ENCODE peak calls at places on chromosomes 11 and 22, in eight cellular contexts. Y is GM23338, E is cardiac fibroblast, G is lung, K is GM12865, C is AG04450, Z is PC-3, J is BE2C. X is an unnamed sample.

GRCh38 chr11:72123117-72123653 is 10.7 kb upstream of the ANAPC15 start:
- DNase-seq in Y (no peak), G (no peak), K (no peak), C (no peak), J (no peak), Z (no peak), E (no peak), X (no peak)

GRCh38 chr11:19367051-19367709 is 126.4 kb upstream of the E2F8 start:
- DNase-seq in Z (peak; percentile 37), Y (no peak), C (no peak), G (no peak), J (no peak), E (peak; percentile 53), K (no peak), X (no peak)

GRCh38 chr22:35617137-35617755 is at the start of gene MB:
- DNase-seq in G (no peak), E (no peak), Y (no peak), K (no peak), C (no peak), J (no peak), Z (no peak), X (no peak)

GRCh38 chr11:132874638-132875037 is 657.7 kb downstream of the OPCML start:
- DNase-seq in Y (no peak), C (peak; percentile 90), Z (peak; percentile 38), J (no peak), K (no peak), G (no peak), E (no peak), X (no peak)

GRCh38 chr11:3604169-3604568 is 37.6 kb downstream of the ART5 start:
- DNase-seq in G (no peak), C (no peak), Y (no peak), Z (no peak), E (no peak), J (no peak), K (no peak), X (no peak)

GRCh38 chr11:85854557-85855340 is 434 bp upstream of the CCDC83 start:
- DNase-seq in Z (peak; percentile 99), E (peak; percentile 95), C (peak; percentile 77), K (peak; percentile 96), J (peak; percentile 93), G (peak; percentile 90), Y (peak; percentile 97), X (peak; percentile 97)

GRCh38 chr11:279040-279965 is 1.1 kb downstream of the NLRP6 start:
- DNase-seq in J (no peak), E (no peak), Y (no peak), K (no peak), G (no peak), C (no peak), Z (no peak), X (no peak)

GRCh38 chr11:68808787-68809186 is 32.9 kb downstream of the CPT1A start:
- DNase-seq in K (no peak), E (no peak), G (no peak), C (no peak), Y (no peak), J (no peak), Z (no peak), X (no peak)

GRCh38 chr11:8917157-8917820 is 6.3 kb downstream of the AKIP1 start:
- DNase-seq in J (no peak), G (peak; percentile 59), C (peak; percentile 90), Z (peak; percentile 51), E (peak; percentile 93), Y (peak; percentile 77), K (no peak), X (no peak)

GRCh38 chr22:41521166-41521565 is 23.1 kb downstream of the POLR3H start:
- DNase-seq in K (no peak), J (no peak), Z (no peak), Y (no peak), C (no peak), E (no peak), G (no peak), X (no peak)

GRCh38 chr22:24146190-24146616 is 35.1 kb upstream of the SUSD2 start:
- DNase-seq in E (peak; percentile 72), C (peak; percentile 55), J (no peak), K (peak; percentile 82), Z (peak; percentile 40), Y (peak; percentile 75), G (peak; percentile 82), X (no peak)

GRCh38 chr11:13463779-13464290 is 813 bp upstream of the BTBD10 start:
- DNase-seq in E (no peak), J (no peak), Y (no peak), C (no peak), K (no peak), Z (no peak), G (no peak), X (no peak)

GRCh38 chr11:74826901-74827300 is 78.3 kb downstream of the RNF169 start:
- DNase-seq in Y (no peak), J (no peak), E (no peak), Z (no peak), G (no peak), K (peak; percentile 33), C (no peak), X (no peak)

GRCh38 chr11:34600339-34601084 is 20.4 kb upstream of the EHF start:
- DNase-seq in Z (no peak), C (no peak), Y (no peak), J (peak; percentile 6), E (peak; percentile 61), G (peak; percentile 56), K (no peak), X (peak; percentile 27)

GRCh38 chr11:3123761-3124733 is 41.1 kb downstream of the OSBPL5 start:
- DNase-seq in E (peak; percentile 96), Y (no peak), G (peak; percentile 75), C (peak; percentile 88), K (no peak), J (peak; percentile 8), Z (peak; percentile 94), X (no peak)

GRCh38 chr11:859394-860131 is 16.9 kb downstream of the TSPAN4 start:
- DNase-seq in K (no peak), C (peak; percentile 75), J (peak; percentile 90), Y (no peak), E (peak; percentile 96), Z (peak; percentile 26), G (peak; percentile 72), X (no peak)

GRCh38 chr22:29733362-29734322 is 13.8 kb downstream of the CABP7 start:
- DNase-seq in K (peak; percentile 29), J (peak; percentile 94), C (no peak), G (no peak), Z (no peak), E (no peak), Y (no peak), X (no peak)

GRCh38 chr11:117796456-117797428 is at the start of gene DSCAML1:
- DNase-seq in Z (no peak), E (no peak), C (no peak), G (no peak), Y (peak; percentile 70), J (peak; percentile 51), K (no peak), X (no peak)

DNA sequence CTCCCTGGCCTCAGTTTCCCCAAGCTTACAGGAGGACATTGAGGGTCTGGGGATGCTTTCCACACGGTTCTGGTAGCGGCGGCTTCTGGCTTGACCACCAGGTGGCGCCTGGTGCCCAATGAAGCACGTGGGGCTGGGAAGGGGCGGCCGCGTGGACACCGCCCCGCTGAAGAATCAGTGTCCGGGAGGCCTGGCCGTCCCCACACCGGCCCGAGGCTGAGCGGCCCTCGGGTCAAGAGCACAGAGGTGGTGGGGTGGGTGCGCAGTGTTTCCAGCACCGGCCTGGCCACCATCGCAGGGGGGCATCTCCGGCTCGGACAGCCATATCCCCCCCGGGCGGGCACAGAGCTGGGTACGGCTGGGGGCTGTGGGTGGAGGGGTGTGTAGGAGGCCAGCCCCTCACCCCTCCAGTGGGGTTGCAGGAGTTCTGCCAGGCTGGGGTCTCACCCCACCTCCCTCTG is 27.8 kb upstream of the PPARA start:
- DNase-seq in K (peak; percentile 74), C (no peak), J (peak; percentile 89), G (peak; percentile 77), Y (peak; percentile 73), Z (peak; percentile 69), E (peak; percentile 73), X (peak; percentile 67)
- TF ChIP-seq CTCF in K (peak; percentile 83), C (peak; percentile 80), J (peak; percentile 90), G (peak; percentile 87), Y (peak; percentile 82), Z (peak; percentile 87), E (peak; percentile 87), X (peak; percentile 95)

DNA sequence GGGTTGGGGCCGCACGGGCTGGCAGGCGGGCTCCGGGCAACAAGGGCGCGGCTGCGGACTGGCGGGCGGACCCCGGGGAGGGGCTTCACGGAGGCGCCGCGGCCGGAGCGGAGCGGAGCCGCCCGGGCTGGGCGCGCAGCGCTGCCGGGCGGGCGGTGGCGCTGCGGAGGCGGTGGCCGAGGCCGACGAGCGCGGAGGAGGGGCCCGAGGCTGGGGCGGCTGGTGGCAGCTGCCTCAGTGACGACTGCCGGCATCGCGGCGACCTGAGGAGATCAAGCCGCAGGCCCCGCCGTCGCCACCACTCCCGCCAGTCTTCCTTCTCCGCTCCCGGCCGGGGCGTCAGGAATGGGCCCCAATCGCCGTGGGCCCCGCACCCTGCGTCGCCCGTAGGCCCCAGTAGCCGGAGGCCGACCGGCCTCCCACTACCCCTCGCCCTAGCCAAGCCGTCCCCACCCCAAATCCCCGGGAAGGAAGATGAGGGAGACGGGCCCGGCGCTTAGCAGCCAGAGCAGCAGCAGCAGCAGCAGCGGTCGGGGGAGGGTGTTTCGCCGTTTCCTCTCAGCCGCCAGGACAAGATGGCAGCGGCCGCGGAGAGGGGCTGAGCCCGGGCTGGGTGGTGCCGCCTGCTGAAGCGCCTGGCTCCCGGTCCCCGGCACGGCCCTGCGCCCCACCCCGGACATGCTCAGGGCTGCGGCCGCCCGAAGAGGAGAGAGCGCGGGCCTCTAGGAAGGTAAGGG is at the start of gene HIPK3:
- DNase-seq in Z (peak; percentile 80), K (peak; percentile 92), J (peak; percentile 79), C (no peak), G (peak; percentile 84), E (peak; percentile 91), Y (peak; percentile 88), X (peak; percentile 74)
- TF ChIP-seq CTCF in Z (no peak), K (peak; percentile 41), J (no peak), C (peak; percentile 3), G (no peak), E (no peak), Y (no peak), X (peak; percentile 49)

DNA sequence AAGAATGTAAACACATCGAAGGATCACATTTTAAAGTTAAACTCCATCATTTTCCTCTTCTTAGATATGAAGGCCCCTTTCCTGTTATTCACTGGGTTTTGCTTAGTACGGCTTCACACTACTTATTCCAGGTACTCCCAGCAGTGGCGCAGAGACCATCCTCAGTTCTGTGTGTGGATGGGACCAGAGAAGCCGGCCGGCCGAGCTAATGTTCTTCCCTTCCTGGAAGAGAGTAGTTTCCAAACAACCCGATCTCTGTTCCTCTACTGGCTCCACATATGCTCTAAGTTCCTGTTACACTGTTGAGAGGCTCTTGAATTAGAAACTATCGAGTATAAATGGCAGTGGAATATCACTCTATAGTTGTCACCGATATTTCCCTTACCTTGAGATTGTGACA is 684 bp upstream of the NFRKB start:
- DNase-seq in Z (no peak), Y (peak; percentile 27), C (no peak), J (no peak), G (no peak), E (no peak), K (no peak), X (no peak)
- TF ChIP-seq CTCF in Z (no peak), Y (no peak), C (no peak), J (no peak), G (no peak), E (no peak), K (no peak), X (no peak)

GRCh38 chr11:111585371-111585770 is 16.9 kb upstream of the SIK2 start:
- DNase-seq in G (no peak), Z (peak; percentile 52), K (peak; percentile 47), J (no peak), Y (no peak), E (peak; percentile 70), C (no peak), X (no peak)
- TF ChIP-seq CTCF in G (no peak), Z (no peak), K (no peak), J (no peak), Y (no peak), E (no peak), C (no peak), X (no peak)

GRCh38 chr11:125871391-125872137 is 15.9 kb upstream of the HYLS1 start:
- DNase-seq in J (peak; percentile 72), K (peak; percentile 11), C (no peak), E (peak; percentile 66), G (no peak), Y (peak; percentile 86), Z (peak; percentile 48), X (peak; percentile 41)
- TF ChIP-seq CTCF in J (peak; percentile 89), K (peak; percentile 17), C (peak; percentile 70), E (peak; percentile 72), G (no peak), Y (peak; percentile 78), Z (peak; percentile 67), X (peak; percentile 68)

X was measured in progenitor cell of endocrine pancreas.